ENCODE peak calls at places on chromosomes 16 and 17, in nine cellular contexts. One of them, this sample, is unnamed.
A peak's percentile ranks its signal among the peaks of the same experiment; 100 is the strongest.

GRCh38 chr17:7341842-7342241 is 5.5 kb downstream of the ACAP1 start:
- DNase-seq in cardiac muscle cell: no peak
- DNase-seq in fibroblast of pulmonary artery: no peak
- DNase-seq in A673: no peak
- DNase-seq in breast epithelium: no peak
- DNase-seq in left ventricle myocardium inferior: no peak
- DNase-seq in AG04450: no peak
- DNase-seq in fibroblast of mammary gland: no peak
- DNase-seq in heart left ventricle: no peak
- DNase-seq in this sample: no peak

GRCh38 chr17:1108810-1109605 is 70.8 kb downstream of the ABR start:
- DNase-seq in cardiac muscle cell: peak; percentile 75
- DNase-seq in fibroblast of pulmonary artery: peak; percentile 58
- DNase-seq in A673: peak; percentile 61
- DNase-seq in breast epithelium: no peak
- DNase-seq in left ventricle myocardium inferior: peak; percentile 78
- DNase-seq in AG04450: no peak
- DNase-seq in fibroblast of mammary gland: peak; percentile 40
- DNase-seq in heart left ventricle: peak; percentile 88
- DNase-seq in this sample: peak; percentile 34

GRCh38 chr16:27437946-27438345 is 36.0 kb downstream of the IL21R start:
- DNase-seq in cardiac muscle cell: no peak
- DNase-seq in fibroblast of pulmonary artery: no peak
- DNase-seq in A673: no peak
- DNase-seq in breast epithelium: no peak
- DNase-seq in left ventricle myocardium inferior: no peak
- DNase-seq in AG04450: no peak
- DNase-seq in fibroblast of mammary gland: no peak
- DNase-seq in heart left ventricle: no peak
- DNase-seq in this sample: no peak

GRCh38 chr17:34797724-34798123 is 163.5 kb downstream of the CCT6B start:
- DNase-seq in cardiac muscle cell: peak; percentile 33
- DNase-seq in fibroblast of pulmonary artery: peak; percentile 26
- DNase-seq in A673: peak; percentile 27
- DNase-seq in breast epithelium: no peak
- DNase-seq in left ventricle myocardium inferior: no peak
- DNase-seq in AG04450: no peak
- DNase-seq in fibroblast of mammary gland: peak; percentile 1
- DNase-seq in heart left ventricle: no peak
- DNase-seq in this sample: no peak

GRCh38 chr16:57366544-57367040 is 5.7 kb upstream of the CX3CL1 start:
- DNase-seq in cardiac muscle cell: peak; percentile 63
- DNase-seq in fibroblast of pulmonary artery: peak; percentile 56
- DNase-seq in A673: no peak
- DNase-seq in breast epithelium: no peak
- DNase-seq in left ventricle myocardium inferior: no peak
- DNase-seq in AG04450: no peak
- DNase-seq in fibroblast of mammary gland: no peak
- DNase-seq in heart left ventricle: no peak
- DNase-seq in this sample: no peak

GRCh38 chr16:84795338-84796053 is 24.3 kb upstream of the CRISPLD2 start:
- DNase-seq in cardiac muscle cell: peak; percentile 97
- DNase-seq in fibroblast of pulmonary artery: peak; percentile 99
- DNase-seq in A673: no peak
- DNase-seq in breast epithelium: no peak
- DNase-seq in left ventricle myocardium inferior: peak; percentile 78
- DNase-seq in AG04450: peak; percentile 96
- DNase-seq in fibroblast of mammary gland: peak; percentile 100
- DNase-seq in heart left ventricle: peak; percentile 81
- DNase-seq in this sample: no peak

GRCh38 chr16:87608400-87608985 is 6.2 kb downstream of the JPH3 start:
- DNase-seq in cardiac muscle cell: peak; percentile 74
- DNase-seq in fibroblast of pulmonary artery: peak; percentile 74
- DNase-seq in A673: peak; percentile 55
- DNase-seq in breast epithelium: peak; percentile 61
- DNase-seq in left ventricle myocardium inferior: peak; percentile 57
- DNase-seq in AG04450: peak; percentile 13
- DNase-seq in fibroblast of mammary gland: peak; percentile 57
- DNase-seq in heart left ventricle: no peak
- DNase-seq in this sample: no peak

GRCh38 chr16:78996806-78997205 is 603.7 kb downstream of the MAF start:
- DNase-seq in cardiac muscle cell: no peak
- DNase-seq in fibroblast of pulmonary artery: no peak
- DNase-seq in A673: no peak
- DNase-seq in breast epithelium: no peak
- DNase-seq in left ventricle myocardium inferior: no peak
- DNase-seq in AG04450: no peak
- DNase-seq in fibroblast of mammary gland: no peak
- DNase-seq in heart left ventricle: no peak
- DNase-seq in this sample: no peak

GRCh38 chr17:31415640-31416502 is 24.4 kb downstream of the RAB11FIP4 start:
- DNase-seq in cardiac muscle cell: no peak
- DNase-seq in fibroblast of pulmonary artery: no peak
- DNase-seq in A673: no peak
- DNase-seq in breast epithelium: no peak
- DNase-seq in left ventricle myocardium inferior: no peak
- DNase-seq in AG04450: no peak
- DNase-seq in fibroblast of mammary gland: no peak
- DNase-seq in heart left ventricle: no peak
- DNase-seq in this sample: no peak

GRCh38 chr16:70395345-70395901 is 43.5 kb downstream of the ST3GAL2 start:
- DNase-seq in cardiac muscle cell: peak; percentile 56
- DNase-seq in fibroblast of pulmonary artery: peak; percentile 50
- DNase-seq in A673: peak; percentile 33
- DNase-seq in breast epithelium: peak; percentile 65
- DNase-seq in left ventricle myocardium inferior: peak; percentile 63
- DNase-seq in AG04450: no peak
- DNase-seq in fibroblast of mammary gland: peak; percentile 43
- DNase-seq in heart left ventricle: peak; percentile 88
- DNase-seq in this sample: peak; percentile 84

GRCh38 chr17:40536731-40537171 is 28.5 kb downstream of the CCR7 start:
- DNase-seq in cardiac muscle cell: peak; percentile 65
- DNase-seq in fibroblast of pulmonary artery: peak; percentile 77
- DNase-seq in A673: no peak
- DNase-seq in breast epithelium: peak; percentile 60
- DNase-seq in left ventricle myocardium inferior: no peak
- DNase-seq in AG04450: no peak
- DNase-seq in fibroblast of mammary gland: peak; percentile 79
- DNase-seq in heart left ventricle: no peak
- DNase-seq in this sample: no peak

GRCh38 chr16:84214451-84215066 is 23.6 kb downstream of the ADAD2 start:
- DNase-seq in cardiac muscle cell: no peak
- DNase-seq in fibroblast of pulmonary artery: no peak
- DNase-seq in A673: no peak
- DNase-seq in breast epithelium: no peak
- DNase-seq in left ventricle myocardium inferior: no peak
- DNase-seq in AG04450: no peak
- DNase-seq in fibroblast of mammary gland: no peak
- DNase-seq in heart left ventricle: no peak
- DNase-seq in this sample: no peak

GRCh38 chr17:56690441-56691291 is 97.2 kb downstream of the NOG start:
- DNase-seq in cardiac muscle cell: no peak
- DNase-seq in fibroblast of pulmonary artery: no peak
- DNase-seq in A673: no peak
- DNase-seq in breast epithelium: no peak
- DNase-seq in left ventricle myocardium inferior: no peak
- DNase-seq in AG04450: no peak
- DNase-seq in fibroblast of mammary gland: no peak
- DNase-seq in heart left ventricle: no peak
- DNase-seq in this sample: no peak

DNA sequence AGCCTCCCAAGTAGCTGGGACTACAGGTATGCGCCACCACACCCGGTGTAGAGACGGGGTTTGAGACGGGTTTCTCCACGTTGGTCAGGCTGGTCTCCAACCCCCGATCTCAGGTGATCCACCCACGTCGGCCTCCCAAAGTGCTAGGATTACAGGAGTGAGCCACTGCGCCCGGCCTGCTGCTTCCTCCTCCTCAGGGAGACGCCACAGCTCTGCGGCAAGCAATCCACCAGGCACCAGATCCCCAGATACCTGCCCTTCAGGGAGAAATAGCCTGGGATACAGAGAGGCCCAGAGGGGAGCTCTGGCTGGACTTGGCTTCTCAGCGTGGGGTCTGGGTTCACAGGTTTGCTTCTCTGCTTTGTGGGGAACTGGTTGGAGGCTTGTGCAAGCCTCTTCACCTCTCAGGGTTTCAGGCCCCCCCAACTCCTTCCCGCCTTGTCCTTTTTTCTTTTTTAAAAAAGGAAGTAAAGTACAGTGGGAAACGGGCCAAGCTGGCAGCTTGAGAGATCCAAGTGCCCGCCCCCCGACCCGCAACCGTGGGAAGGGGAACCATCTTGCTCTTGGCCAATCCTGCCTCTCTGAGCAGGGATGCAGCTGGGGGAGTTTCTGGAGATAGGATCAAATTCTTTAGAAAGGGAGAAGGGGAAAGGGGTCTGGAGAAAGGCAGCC is 2.6 kb upstream of the SPHK1 start:
- DNase-seq in cardiac muscle cell: peak; percentile 66
- DNase-seq in fibroblast of pulmonary artery: peak; percentile 49
- DNase-seq in A673: no peak
- DNase-seq in breast epithelium: no peak
- DNase-seq in left ventricle myocardium inferior: no peak
- DNase-seq in AG04450: no peak
- DNase-seq in fibroblast of mammary gland: no peak
- DNase-seq in heart left ventricle: no peak
- DNase-seq in this sample: no peak
- H3K4me3 ChIP-seq in cardiac muscle cell: no peak overlapping the region
- H3K4me3 ChIP-seq in fibroblast of pulmonary artery: no peak overlapping the region
- H3K4me3 ChIP-seq in A673: no peak overlapping the region
- H3K4me3 ChIP-seq in breast epithelium: peak overlapping the region; percentile 66
- H3K4me3 ChIP-seq in left ventricle myocardium inferior: peak overlapping the region; percentile 75
- H3K4me3 ChIP-seq in AG04450: peak overlapping the region; percentile 74
- H3K4me3 ChIP-seq in fibroblast of mammary gland: no peak overlapping the region
- H3K4me3 ChIP-seq in heart left ventricle: no peak overlapping the region
- H3K4me3 ChIP-seq in this sample: no peak overlapping the region

GRCh38 chr16:7246578-7246977 is 86.1 kb upstream of the RBFOX1 start:
- DNase-seq in cardiac muscle cell: no peak
- DNase-seq in fibroblast of pulmonary artery: no peak
- DNase-seq in A673: peak; percentile 12
- DNase-seq in breast epithelium: no peak
- DNase-seq in left ventricle myocardium inferior: no peak
- DNase-seq in AG04450: no peak
- DNase-seq in fibroblast of mammary gland: no peak
- DNase-seq in heart left ventricle: no peak
- DNase-seq in this sample: no peak
- H3K4me3 ChIP-seq in cardiac muscle cell: no peak overlapping the region
- H3K4me3 ChIP-seq in fibroblast of pulmonary artery: no peak overlapping the region
- H3K4me3 ChIP-seq in A673: no peak overlapping the region
- H3K4me3 ChIP-seq in breast epithelium: no peak overlapping the region
- H3K4me3 ChIP-seq in left ventricle myocardium inferior: no peak overlapping the region
- H3K4me3 ChIP-seq in AG04450: no peak overlapping the region
- H3K4me3 ChIP-seq in fibroblast of mammary gland: no peak overlapping the region
- H3K4me3 ChIP-seq in heart left ventricle: no peak overlapping the region
- H3K4me3 ChIP-seq in this sample: no peak overlapping the region

GRCh38 chr16:67549240-67549639 is 13.1 kb upstream of the CTCF start:
- DNase-seq in cardiac muscle cell: no peak
- DNase-seq in fibroblast of pulmonary artery: no peak
- DNase-seq in A673: no peak
- DNase-seq in breast epithelium: no peak
- DNase-seq in left ventricle myocardium inferior: no peak
- DNase-seq in AG04450: no peak
- DNase-seq in fibroblast of mammary gland: no peak
- DNase-seq in heart left ventricle: no peak
- DNase-seq in this sample: no peak

GRCh38 chr16:67549936-67550335 is 12.4 kb upstream of the CTCF start:
- DNase-seq in cardiac muscle cell: no peak
- DNase-seq in fibroblast of pulmonary artery: no peak
- DNase-seq in A673: no peak
- DNase-seq in breast epithelium: no peak
- DNase-seq in left ventricle myocardium inferior: no peak
- DNase-seq in AG04450: no peak
- DNase-seq in fibroblast of mammary gland: no peak
- DNase-seq in heart left ventricle: no peak
- DNase-seq in this sample: no peak

GRCh38 chr16:67552476-67552875 is 9.8 kb upstream of the CTCF start:
- DNase-seq in cardiac muscle cell: no peak
- DNase-seq in fibroblast of pulmonary artery: no peak
- DNase-seq in A673: no peak
- DNase-seq in breast epithelium: no peak
- DNase-seq in left ventricle myocardium inferior: no peak
- DNase-seq in AG04450: no peak
- DNase-seq in fibroblast of mammary gland: no peak
- DNase-seq in heart left ventricle: no peak
- DNase-seq in this sample: no peak

GRCh38 chr16:67551091-67551490 is 11.2 kb upstream of the CTCF start:
- DNase-seq in cardiac muscle cell: no peak
- DNase-seq in fibroblast of pulmonary artery: no peak
- DNase-seq in A673: no peak
- DNase-seq in breast epithelium: no peak
- DNase-seq in left ventricle myocardium inferior: no peak
- DNase-seq in AG04450: no peak
- DNase-seq in fibroblast of mammary gland: no peak
- DNase-seq in heart left ventricle: no peak
- DNase-seq in this sample: no peak

GRCh38 chr16:67551972-67552371 is 10.4 kb upstream of the CTCF start:
- DNase-seq in cardiac muscle cell: no peak
- DNase-seq in fibroblast of pulmonary artery: no peak
- DNase-seq in A673: no peak
- DNase-seq in breast epithelium: no peak
- DNase-seq in left ventricle myocardium inferior: no peak
- DNase-seq in AG04450: no peak
- DNase-seq in fibroblast of mammary gland: no peak
- DNase-seq in heart left ventricle: no peak
- DNase-seq in this sample: no peak
- H3K4me3 ChIP-seq in cardiac muscle cell: no peak overlapping the region
- H3K4me3 ChIP-seq in fibroblast of pulmonary artery: no peak overlapping the region
- H3K4me3 ChIP-seq in A673: no peak overlapping the region
- H3K4me3 ChIP-seq in breast epithelium: no peak overlapping the region
- H3K4me3 ChIP-seq in left ventricle myocardium inferior: no peak overlapping the region
- H3K4me3 ChIP-seq in AG04450: no peak overlapping the region
- H3K4me3 ChIP-seq in fibroblast of mammary gland: no peak overlapping the region
- H3K4me3 ChIP-seq in heart left ventricle: no peak overlapping the region
- H3K4me3 ChIP-seq in this sample: no peak overlapping the region

GRCh38 chr16:2964416-2965223 is 545 bp downstream of the KREMEN2 start:
- DNase-seq in cardiac muscle cell: no peak
- DNase-seq in fibroblast of pulmonary artery: no peak
- DNase-seq in A673: peak; percentile 93
- DNase-seq in breast epithelium: no peak
- DNase-seq in left ventricle myocardium inferior: no peak
- DNase-seq in AG04450: no peak
- DNase-seq in fibroblast of mammary gland: no peak
- DNase-seq in heart left ventricle: no peak
- DNase-seq in this sample: peak; percentile 99

GRCh38 chr16:2963611-2964415 is at the start of gene KREMEN2:
- DNase-seq in cardiac muscle cell: no peak
- DNase-seq in fibroblast of pulmonary artery: no peak
- DNase-seq in A673: peak; percentile 83
- DNase-seq in breast epithelium: no peak
- DNase-seq in left ventricle myocardium inferior: no peak
- DNase-seq in AG04450: no peak
- DNase-seq in fibroblast of mammary gland: no peak
- DNase-seq in heart left ventricle: no peak
- DNase-seq in this sample: peak; percentile 96

GRCh38 chr16:2960183-2961010 is 3.7 kb upstream of the KREMEN2 start:
- DNase-seq in cardiac muscle cell: no peak
- DNase-seq in fibroblast of pulmonary artery: no peak
- DNase-seq in A673: no peak
- DNase-seq in breast epithelium: no peak
- DNase-seq in left ventricle myocardium inferior: no peak
- DNase-seq in AG04450: no peak
- DNase-seq in fibroblast of mammary gland: no peak
- DNase-seq in heart left ventricle: no peak
- DNase-seq in this sample: no peak

GRCh38 chr16:2962334-2963073 is 1.6 kb upstream of the KREMEN2 start:
- DNase-seq in cardiac muscle cell: no peak
- DNase-seq in fibroblast of pulmonary artery: no peak
- DNase-seq in A673: no peak
- DNase-seq in breast epithelium: no peak
- DNase-seq in left ventricle myocardium inferior: no peak
- DNase-seq in AG04450: no peak
- DNase-seq in fibroblast of mammary gland: no peak
- DNase-seq in heart left ventricle: no peak
- DNase-seq in this sample: no peak

GRCh38 chr16:2963074-2963610 is 933 bp upstream of the KREMEN2 start:
- DNase-seq in cardiac muscle cell: no peak
- DNase-seq in fibroblast of pulmonary artery: no peak
- DNase-seq in A673: no peak
- DNase-seq in breast epithelium: no peak
- DNase-seq in left ventricle myocardium inferior: no peak
- DNase-seq in AG04450: no peak
- DNase-seq in fibroblast of mammary gland: no peak
- DNase-seq in heart left ventricle: no peak
- DNase-seq in this sample: no peak
- H3K4me3 ChIP-seq in cardiac muscle cell: peak overlapping the region; percentile 30
- H3K4me3 ChIP-seq in fibroblast of pulmonary artery: no peak overlapping the region
- H3K4me3 ChIP-seq in A673: peak overlapping the region; percentile 52
- H3K4me3 ChIP-seq in breast epithelium: peak overlapping the region; percentile 65
- H3K4me3 ChIP-seq in left ventricle myocardium inferior: peak overlapping the region; percentile 56
- H3K4me3 ChIP-seq in AG04450: peak overlapping the region; percentile 41
- H3K4me3 ChIP-seq in fibroblast of mammary gland: no peak overlapping the region
- H3K4me3 ChIP-seq in heart left ventricle: peak overlapping the region; percentile 9
- H3K4me3 ChIP-seq in this sample: peak overlapping the region; percentile 81